ENCODE peak calls at places on chromosomes 5 and 9, in five cellular contexts. One of them, this sample, is unnamed.

GRCh38 chr5:127280494-127281220 is 9.9 kb upstream of the MEGF10 start:
- DNase-seq in body of pancreas: peak
- DNase-seq in Karpas-422: no peak
- DNase-seq in pancreas: peak
- DNase-seq in aorta: no peak
- DNase-seq in this sample: no peak

GRCh38 chr9:33101104-33101951 is 24.9 kb upstream of the SMU1 start:
- DNase-seq in body of pancreas: no peak
- DNase-seq in aorta: peak
- DNase-seq in Karpas-422: no peak
- DNase-seq in pancreas: no peak
- DNase-seq in this sample: no peak

GRCh38 chr5:127313847-127314473 is 23.4 kb downstream of the MEGF10 start:
- DNase-seq in pancreas: peak
- DNase-seq in aorta: peak
- DNase-seq in Karpas-422: peak
- DNase-seq in body of pancreas: peak
- DNase-seq in this sample: no peak

GRCh38 chr5:115842089-115842881 is 550 bp downstream of the AP3S1 start:
- DNase-seq in pancreas: peak
- DNase-seq in aorta: no peak
- DNase-seq in body of pancreas: peak
- DNase-seq in Karpas-422: peak
- DNase-seq in this sample: no peak

GRCh38 chr5:174455301-174455700 is 269.1 kb upstream of the MSX2 start:
- DNase-seq in pancreas: no peak
- DNase-seq in Karpas-422: no peak
- DNase-seq in aorta: no peak
- DNase-seq in body of pancreas: no peak
- DNase-seq in this sample: no peak

GRCh38 chr5:130975847-130976246 is 189.2 kb downstream of the HINT1 start:
- DNase-seq in body of pancreas: peak
- DNase-seq in aorta: no peak
- DNase-seq in Karpas-422: no peak
- DNase-seq in pancreas: no peak
- DNase-seq in this sample: no peak

GRCh38 chr5:11905209-11905608 is 963 bp upstream of the CTNND2 start:
- DNase-seq in pancreas: peak
- DNase-seq in body of pancreas: peak
- DNase-seq in Karpas-422: no peak
- DNase-seq in aorta: no peak
- DNase-seq in this sample: no peak

GRCh38 chr5:1380011-1380817 is 35.3 kb upstream of the CLPTM1L start:
- DNase-seq in Karpas-422: no peak
- DNase-seq in body of pancreas: peak
- DNase-seq in pancreas: no peak
- DNase-seq in aorta: no peak
- DNase-seq in this sample: no peak

GRCh38 chr9:101119206-101119819 is 90.8 kb downstream of the PLPPR1 start:
- DNase-seq in aorta: no peak
- DNase-seq in Karpas-422: peak
- DNase-seq in body of pancreas: peak
- DNase-seq in pancreas: peak
- DNase-seq in this sample: no peak

GRCh38 chr9:131303702-131304101 is 14.2 kb downstream of the PLPP7 start:
- DNase-seq in pancreas: no peak
- DNase-seq in Karpas-422: no peak
- DNase-seq in aorta: no peak
- DNase-seq in body of pancreas: no peak
- DNase-seq in this sample: no peak

GRCh38 chr9:14992516-14992915 is 82.3 kb upstream of the FREM1 start:
- DNase-seq in aorta: no peak
- DNase-seq in Karpas-422: no peak
- DNase-seq in body of pancreas: no peak
- DNase-seq in pancreas: no peak
- DNase-seq in this sample: no peak

GRCh38 chr5:71782771-71783770 is 64.0 kb downstream of the CARTPT start:
- DNase-seq in body of pancreas: peak
- DNase-seq in pancreas: peak
- DNase-seq in aorta: peak
- DNase-seq in Karpas-422: peak
- DNase-seq in this sample: peak

GRCh38 chr5:173490681-173491080 is 125.8 kb downstream of the BOD1 start:
- DNase-seq in pancreas: no peak
- DNase-seq in Karpas-422: no peak
- DNase-seq in aorta: no peak
- DNase-seq in body of pancreas: no peak
- DNase-seq in this sample: no peak

GRCh38 chr5:170347022-170347421 is 42.1 kb downstream of the KCNMB1 start:
- DNase-seq in aorta: no peak
- DNase-seq in pancreas: no peak
- DNase-seq in body of pancreas: no peak
- DNase-seq in Karpas-422: no peak
- DNase-seq in this sample: no peak

GRCh38 chr5:8366296-8366695 is 497.3 kb downstream of the MTRR start:
- DNase-seq in aorta: no peak
- DNase-seq in Karpas-422: no peak
- DNase-seq in body of pancreas: no peak
- DNase-seq in pancreas: no peak
- DNase-seq in this sample: no peak

GRCh38 chr5:112594060-112594850 is 143.4 kb upstream of the APC start:
- DNase-seq in pancreas: no peak
- DNase-seq in Karpas-422: peak
- DNase-seq in aorta: no peak
- DNase-seq in body of pancreas: no peak
- DNase-seq in this sample: no peak

GRCh38 chr5:113612060-113612496 is 98.6 kb downstream of the YTHDC2 start:
- DNase-seq in pancreas: no peak
- DNase-seq in body of pancreas: no peak
- DNase-seq in aorta: no peak
- DNase-seq in Karpas-422: peak
- DNase-seq in this sample: no peak

GRCh38 chr5:177994561-177995190 is 1.4 kb downstream of the PROP1 start:
- DNase-seq in pancreas: no peak
- DNase-seq in aorta: no peak
- DNase-seq in body of pancreas: no peak
- DNase-seq in Karpas-422: peak
- DNase-seq in this sample: no peak

GRCh38 chr9:106753155-106753671 is 109.8 kb upstream of the ZNF462 start:
- DNase-seq in body of pancreas: no peak
- DNase-seq in aorta: no peak
- DNase-seq in pancreas: no peak
- DNase-seq in Karpas-422: no peak
- DNase-seq in this sample: no peak

GRCh38 chr9:130768265-130768664 is 66.8 kb upstream of the ABL1 start:
- DNase-seq in Karpas-422: peak
- DNase-seq in aorta: peak
- DNase-seq in body of pancreas: peak
- DNase-seq in pancreas: no peak
- DNase-seq in this sample: no peak

GRCh38 chr5:139382781-139383180 is 316 bp downstream of the SLC23A1 start:
- DNase-seq in body of pancreas: no peak
- DNase-seq in Karpas-422: no peak
- DNase-seq in aorta: no peak
- DNase-seq in pancreas: peak
- DNase-seq in this sample: peak

GRCh38 chr5:54013556-54014157 is 296.7 kb downstream of the ARL15 start:
- DNase-seq in pancreas: no peak
- DNase-seq in aorta: peak
- DNase-seq in body of pancreas: peak
- DNase-seq in Karpas-422: no peak
- DNase-seq in this sample: no peak

GRCh38 chr5:141326088-141326854 is 4.0 kb upstream of the PCDHGA1 start:
- DNase-seq in Karpas-422: no peak
- DNase-seq in pancreas: no peak
- DNase-seq in body of pancreas: peak
- DNase-seq in aorta: peak
- DNase-seq in this sample: peak

GRCh38 chr5:167244583-167244982 is 1046.9 kb upstream of the WWC1 start:
- DNase-seq in Karpas-422: no peak
- DNase-seq in pancreas: no peak
- DNase-seq in body of pancreas: no peak
- DNase-seq in aorta: no peak
- DNase-seq in this sample: no peak

GRCh38 chr9:87567566-87567965 is 69.9 kb downstream of the DAPK1 start:
- DNase-seq in Karpas-422: no peak
- DNase-seq in aorta: peak
- DNase-seq in pancreas: no peak
- DNase-seq in body of pancreas: no peak
- DNase-seq in this sample: no peak

GRCh38 chr5:39443911-39444310 is 19.1 kb upstream of the DAB2 start:
- DNase-seq in Karpas-422: no peak
- DNase-seq in aorta: no peak
- DNase-seq in body of pancreas: no peak
- DNase-seq in pancreas: no peak
- DNase-seq in this sample: no peak

GRCh38 chr5:39437469-39437868 is 12.7 kb upstream of the DAB2 start:
- DNase-seq in body of pancreas: no peak
- DNase-seq in aorta: no peak
- DNase-seq in pancreas: no peak
- DNase-seq in Karpas-422: no peak
- DNase-seq in this sample: no peak

GRCh38 chr5:39440964-39441363 is 16.2 kb upstream of the DAB2 start:
- DNase-seq in aorta: no peak
- DNase-seq in body of pancreas: no peak
- DNase-seq in pancreas: no peak
- DNase-seq in Karpas-422: no peak
- DNase-seq in this sample: no peak

GRCh38 chr5:39441838-39442237 is 17.1 kb upstream of the DAB2 start:
- DNase-seq in body of pancreas: no peak
- DNase-seq in aorta: no peak
- DNase-seq in Karpas-422: no peak
- DNase-seq in pancreas: no peak
- DNase-seq in this sample: no peak

DNA sequence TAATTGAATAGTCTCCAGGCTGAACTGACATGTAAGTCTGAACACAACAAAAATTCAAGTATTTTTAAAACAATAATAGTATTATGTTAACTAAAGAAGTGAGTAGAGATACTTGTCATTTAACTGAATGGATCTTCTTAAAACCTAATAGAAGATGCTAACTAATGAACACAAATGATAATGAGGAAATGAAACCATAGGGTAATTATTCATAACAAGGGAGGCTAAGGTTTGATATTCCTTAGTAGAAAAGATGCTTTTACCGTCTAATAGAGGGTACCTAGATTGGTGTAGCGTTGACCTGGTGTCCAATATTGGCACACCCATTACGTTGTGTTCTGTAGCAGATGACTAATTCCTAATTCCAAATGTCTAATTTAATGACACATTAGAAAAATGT is 14.8 kb upstream of the DAB2 start:
- DNase-seq in body of pancreas: no peak
- DNase-seq in aorta: no peak
- DNase-seq in pancreas: no peak
- DNase-seq in Karpas-422: no peak
- DNase-seq in this sample: no peak
- H3K27ac ChIP-seq in body of pancreas: no peak
- H3K27ac ChIP-seq in aorta: no peak
- H3K27ac ChIP-seq in pancreas: no peak
- H3K27ac ChIP-seq in Karpas-422: no peak
- H3K27ac ChIP-seq in this sample: no peak

GRCh38 chr9:114371343-114371985 is 16.3 kb downstream of the AKNA start:
- DNase-seq in pancreas: no peak
- DNase-seq in Karpas-422: no peak
- DNase-seq in body of pancreas: no peak
- DNase-seq in aorta: no peak
- DNase-seq in this sample: no peak

GRCh38 chr9:114370251-114370984 is 17.4 kb downstream of the AKNA start:
- DNase-seq in aorta: no peak
- DNase-seq in body of pancreas: no peak
- DNase-seq in Karpas-422: no peak
- DNase-seq in pancreas: no peak
- DNase-seq in this sample: no peak

GRCh38 chr9:114367823-114368609 is 19.8 kb downstream of the AKNA start:
- DNase-seq in body of pancreas: no peak
- DNase-seq in Karpas-422: peak
- DNase-seq in pancreas: no peak
- DNase-seq in aorta: no peak
- DNase-seq in this sample: no peak

GRCh38 chr9:114370985-114371335 is 16.8 kb downstream of the AKNA start:
- DNase-seq in aorta: no peak
- DNase-seq in Karpas-422: no peak
- DNase-seq in body of pancreas: no peak
- DNase-seq in pancreas: no peak
- DNase-seq in this sample: no peak

DNA sequence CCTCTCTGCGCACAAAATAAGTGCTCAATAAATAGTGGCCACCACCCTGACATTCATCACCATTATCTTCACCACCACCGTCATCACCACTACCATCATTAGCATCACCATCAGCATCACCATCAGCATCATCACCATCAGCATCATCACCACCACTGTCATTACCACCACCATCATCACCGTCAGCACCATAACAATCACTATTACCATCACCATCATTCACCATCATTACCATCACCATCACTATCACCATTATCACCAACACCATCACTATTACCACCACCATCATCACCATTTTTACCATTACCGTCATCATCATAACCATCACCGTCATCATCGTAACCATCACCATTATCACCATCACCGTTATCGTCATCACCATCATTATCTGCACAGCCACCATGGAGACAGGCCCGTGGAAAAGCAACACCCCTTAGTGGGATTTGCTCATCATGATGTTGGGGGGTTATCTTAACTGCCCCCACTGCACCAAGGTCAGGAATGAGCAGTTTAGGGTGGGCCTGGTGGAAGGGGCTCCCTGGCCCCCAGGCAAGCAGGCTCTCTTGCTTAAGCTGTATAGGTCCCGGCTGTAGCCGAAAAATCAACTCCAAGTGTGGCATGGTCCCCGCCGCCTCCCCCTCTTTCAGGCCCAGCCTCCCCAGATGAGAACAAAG is 18.1 kb downstream of the AKNA start:
- DNase-seq in body of pancreas: no peak
- DNase-seq in aorta: no peak
- DNase-seq in pancreas: no peak
- DNase-seq in Karpas-422: no peak
- DNase-seq in this sample: no peak
- H3K27ac ChIP-seq in body of pancreas: no peak
- H3K27ac ChIP-seq in aorta: no peak
- H3K27ac ChIP-seq in pancreas: no peak
- H3K27ac ChIP-seq in Karpas-422: peak
- H3K27ac ChIP-seq in this sample: no peak

DNA sequence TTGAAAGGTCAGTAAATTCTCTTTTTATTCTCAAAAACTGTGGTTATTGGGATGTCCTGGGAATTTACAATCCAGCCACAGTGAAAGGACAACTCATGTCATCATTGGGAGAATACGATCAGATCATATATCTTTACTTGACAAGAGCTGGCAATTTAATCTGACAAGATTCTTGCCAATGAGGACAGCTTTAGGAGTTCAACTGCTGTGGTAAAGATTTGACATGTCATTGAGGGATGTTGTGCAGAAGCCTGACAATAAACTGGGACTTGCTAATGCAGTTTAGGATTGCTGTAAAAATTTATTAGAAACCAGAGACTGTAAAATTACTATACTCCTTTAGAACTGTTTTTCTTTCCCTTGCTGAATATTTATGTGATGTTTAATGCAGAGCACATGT is 1131.0 kb downstream of the MAT2B start:
- DNase-seq in body of pancreas: no peak
- DNase-seq in pancreas: no peak
- DNase-seq in Karpas-422: no peak
- DNase-seq in aorta: no peak
- DNase-seq in this sample: no peak
- H3K27ac ChIP-seq in body of pancreas: no peak
- H3K27ac ChIP-seq in pancreas: no peak
- H3K27ac ChIP-seq in Karpas-422: no peak
- H3K27ac ChIP-seq in aorta: no peak
- H3K27ac ChIP-seq in this sample: no peak

GRCh38 chr5:29800752-29801151 is 1392.7 kb upstream of the CDH6 start:
- DNase-seq in pancreas: no peak
- DNase-seq in aorta: no peak
- DNase-seq in body of pancreas: no peak
- DNase-seq in Karpas-422: no peak
- DNase-seq in this sample: no peak
- H3K27ac ChIP-seq in pancreas: no peak
- H3K27ac ChIP-seq in aorta: no peak
- H3K27ac ChIP-seq in body of pancreas: no peak
- H3K27ac ChIP-seq in Karpas-422: no peak
- H3K27ac ChIP-seq in this sample: no peak

This sample was measured in tibial artery.